ENCODE peak calls at places on chromosomes 12 and 14, in eight cellular contexts. B, F, R, U, S, I, P and Z are unnamed samples.

GRCh38 chr12:97541366-97541765 is 78.8 kb downstream of the RMST start:
- DNase-seq in S (no peak), I (no peak), B (no peak), U (no peak), R (no peak), F (no peak), P (no peak), Z (no peak)

GRCh38 chr12:34046570-34046969 is 24.3 kb downstream of the ALG10 start:
- DNase-seq in B (no peak), S (no peak), I (no peak), P (no peak), U (no peak), R (no peak), F (no peak), Z (no peak)

GRCh38 chr12:96824838-96825236 is 82.2 kb upstream of the NEDD1 start:
- DNase-seq in U (no peak), F (no peak), I (no peak), S (no peak), P (no peak), R (no peak), B (no peak), Z (no peak)

GRCh38 chr12:27052176-27052575 is 29.8 kb downstream of the MED21 start:
- DNase-seq in U (no peak), I (no peak), B (no peak), R (no peak), F (no peak), P (no peak), S (no peak), Z (no peak)

GRCh38 chr12:30197392-30198047 is 413.8 kb upstream of the TMTC1 start:
- DNase-seq in S (no peak), R (peak; percentile 43), I (no peak), U (no peak), B (no peak), F (no peak), P (no peak), Z (no peak)

GRCh38 chr14:20775043-20775442 is 6.0 kb upstream of the RNASE6 start:
- DNase-seq in B (no peak), U (no peak), F (no peak), I (no peak), R (no peak), P (no peak), S (no peak), Z (no peak)

GRCh38 chr14:65214741-65215140 is 112.4 kb upstream of the MAX start:
- DNase-seq in B (peak; percentile 45), U (no peak), P (no peak), S (no peak), F (no peak), R (no peak), I (no peak), Z (no peak)

GRCh38 chr14:42334931-42335330 is 728.3 kb downstream of the LRFN5 start:
- DNase-seq in R (no peak), P (no peak), B (no peak), U (no peak), F (no peak), S (no peak), I (no peak), Z (no peak)

GRCh38 chr12:102871014-102871413 is 46.0 kb downstream of the PAH start:
- DNase-seq in S (no peak), U (no peak), I (no peak), P (no peak), B (no peak), R (no peak), F (no peak), Z (no peak)

GRCh38 chr12:58873496-58873895 is 46.8 kb downstream of the LRIG3 start:
- DNase-seq in P (no peak), U (no peak), I (no peak), S (no peak), F (no peak), B (no peak), R (no peak), Z (no peak)

GRCh38 chr12:125518074-125518473 is 452.8 kb downstream of the AACS start:
- DNase-seq in R (no peak), S (no peak), B (no peak), I (no peak), U (no peak), F (no peak), P (no peak), Z (no peak)

GRCh38 chr14:34742509-34743115 is 28.2 kb upstream of the CFL2 start:
- DNase-seq in I (no peak), F (no peak), S (no peak), P (no peak), B (no peak), U (no peak), R (no peak), Z (no peak)

GRCh38 chr12:94100254-94100653 is 48.1 kb upstream of the PLXNC1 start:
- DNase-seq in I (no peak), R (peak; percentile 58), P (peak; percentile 7), S (peak; percentile 8), F (no peak), B (no peak), U (no peak), Z (no peak)

GRCh38 chr14:71523630-71524320 is 408.5 kb upstream of the RGS6 start:
- DNase-seq in S (no peak), R (peak; percentile 42), B (no peak), P (no peak), F (no peak), I (no peak), U (no peak), Z (no peak)

GRCh38 chr14:100442036-100442435 is 118.9 kb downstream of the SLC25A47 start:
- DNase-seq in P (no peak), F (no peak), R (no peak), S (no peak), I (no peak), B (no peak), U (no peak), Z (no peak)

GRCh38 chr12:107660861-107661415 is 24.7 kb upstream of the PWP1 start:
- DNase-seq in P (no peak), S (no peak), R (no peak), U (no peak), B (no peak), I (no peak), F (no peak), Z (no peak)